ENCODE peak calls at places on chromosome 15, in five cellular contexts. One of them, this sample, is unnamed.

GRCh38 chr15:95522533-95522932 is 808.0 kb upstream of the NR2F2 start:
- DNase-seq in fibroblast of lung: peak
- DNase-seq in A549: no peak
- DNase-seq in HepG2: no peak
- DNase-seq in AG10803: no peak
- DNase-seq in this sample: no peak

GRCh38 chr15:70569718-70570231 is 193.6 kb downstream of the UACA start:
- DNase-seq in HepG2: peak
- DNase-seq in A549: peak
- DNase-seq in fibroblast of lung: peak
- DNase-seq in AG10803: no peak
- DNase-seq in this sample: no peak

GRCh38 chr15:78177447-78177873 is 28.3 kb downstream of the IDH3A start:
- DNase-seq in HepG2: peak
- DNase-seq in fibroblast of lung: peak
- DNase-seq in A549: peak
- DNase-seq in AG10803: no peak
- DNase-seq in this sample: peak

GRCh38 chr15:33675246-33675645 is 293.1 kb upstream of the CHRM5 start:
- DNase-seq in A549: peak
- DNase-seq in fibroblast of lung: peak
- DNase-seq in HepG2: no peak
- DNase-seq in AG10803: peak
- DNase-seq in this sample: peak

GRCh38 chr15:67042490-67043181 is 22.8 kb upstream of the SMAD3 start:
- DNase-seq in A549: no peak
- DNase-seq in AG10803: no peak
- DNase-seq in fibroblast of lung: peak
- DNase-seq in HepG2: no peak
- DNase-seq in this sample: peak

GRCh38 chr15:93467327-93467726 is 378.3 kb upstream of the RGMA start:
- DNase-seq in AG10803: no peak
- DNase-seq in HepG2: no peak
- DNase-seq in fibroblast of lung: peak
- DNase-seq in A549: no peak
- DNase-seq in this sample: peak

GRCh38 chr15:45138814-45139765 is 9.3 kb downstream of the DUOX1 start:
- DNase-seq in A549: no peak
- DNase-seq in AG10803: no peak
- DNase-seq in HepG2: no peak
- DNase-seq in fibroblast of lung: no peak
- DNase-seq in this sample: no peak

GRCh38 chr15:51765751-51766150 is 14.4 kb downstream of the TMOD2 start:
- DNase-seq in A549: no peak
- DNase-seq in fibroblast of lung: no peak
- DNase-seq in HepG2: no peak
- DNase-seq in AG10803: no peak
- DNase-seq in this sample: no peak

GRCh38 chr15:99536422-99537033 is 29.3 kb upstream of the MEF2A start:
- DNase-seq in A549: peak
- DNase-seq in fibroblast of lung: peak
- DNase-seq in AG10803: peak
- DNase-seq in HepG2: no peak
- DNase-seq in this sample: peak

GRCh38 chr15:48028712-48029111 is 92.1 kb upstream of the SLC24A5 start:
- DNase-seq in HepG2: no peak
- DNase-seq in A549: no peak
- DNase-seq in fibroblast of lung: no peak
- DNase-seq in AG10803: no peak
- DNase-seq in this sample: no peak

GRCh38 chr15:48021336-48022086 is 99.3 kb upstream of the SLC24A5 start:
- DNase-seq in AG10803: no peak
- DNase-seq in HepG2: no peak
- DNase-seq in fibroblast of lung: peak
- DNase-seq in A549: no peak
- DNase-seq in this sample: peak

GRCh38 chr15:48020166-48020565 is 100.6 kb upstream of the SLC24A5 start:
- DNase-seq in A549: no peak
- DNase-seq in fibroblast of lung: no peak
- DNase-seq in HepG2: no peak
- DNase-seq in AG10803: no peak
- DNase-seq in this sample: no peak

GRCh38 chr15:48029656-48030055 is 91.1 kb upstream of the SLC24A5 start:
- DNase-seq in A549: no peak
- DNase-seq in HepG2: no peak
- DNase-seq in fibroblast of lung: peak
- DNase-seq in AG10803: no peak
- DNase-seq in this sample: no peak

DNA sequence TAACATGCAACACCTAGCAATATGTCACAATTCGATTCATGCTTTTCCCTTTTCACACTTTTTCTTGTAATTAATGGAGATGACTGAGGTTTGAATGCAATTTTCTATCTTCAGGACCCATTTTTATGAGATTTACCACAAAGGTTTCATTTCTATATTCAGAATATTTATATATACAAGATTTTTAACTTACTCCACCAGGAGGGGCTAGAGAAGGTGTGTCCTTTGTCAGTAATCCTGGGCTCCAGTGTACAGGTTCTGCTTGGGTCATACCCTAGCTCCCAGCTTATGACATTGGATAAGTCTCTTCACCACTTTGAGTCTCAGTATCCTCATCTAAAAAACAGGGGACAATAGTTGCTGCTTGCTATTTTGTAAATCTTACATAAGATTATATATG is 95.7 kb upstream of the SLC24A5 start:
- DNase-seq in A549: no peak
- DNase-seq in AG10803: no peak
- DNase-seq in HepG2: no peak
- DNase-seq in fibroblast of lung: no peak
- DNase-seq in this sample: peak
- TF ChIP-seq CTCF in A549: no peak
- TF ChIP-seq CTCF in AG10803: no peak
- TF ChIP-seq CTCF in HepG2: no peak
- TF ChIP-seq CTCF in fibroblast of lung: peak
- TF ChIP-seq CTCF in this sample: no peak

DNA sequence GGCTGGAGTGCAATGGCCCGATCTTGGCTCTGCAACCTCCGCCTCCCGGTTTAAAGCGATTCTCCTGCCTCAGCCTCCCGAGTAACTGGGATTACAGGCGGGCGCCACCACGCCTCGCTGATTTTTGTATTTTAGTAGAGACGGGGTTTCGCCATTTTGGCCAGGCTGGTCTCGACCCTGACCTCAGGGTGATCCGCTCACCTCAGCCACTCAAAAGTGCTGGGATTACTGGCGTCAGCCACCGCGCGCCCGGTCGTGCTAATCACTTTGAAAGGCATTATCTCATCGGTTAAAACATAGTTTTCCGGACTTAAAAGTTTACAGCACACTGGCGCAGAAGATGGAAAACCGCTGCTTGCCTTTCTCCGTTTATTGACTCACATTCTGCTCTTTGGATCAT is 27.6 kb upstream of the MTHFS start:
- DNase-seq in HepG2: no peak
- DNase-seq in fibroblast of lung: no peak
- DNase-seq in A549: no peak
- DNase-seq in AG10803: no peak
- DNase-seq in this sample: no peak
- H3K4me3 ChIP-seq in HepG2: peak
- H3K4me3 ChIP-seq in fibroblast of lung: peak
- H3K4me3 ChIP-seq in A549: peak
- H3K4me3 ChIP-seq in AG10803: peak
- H3K4me3 ChIP-seq in this sample: peak

GRCh38 chr15:73945109-73945508 is 18.8 kb downstream of the LOXL1 start:
- DNase-seq in HepG2: no peak
- DNase-seq in A549: no peak
- DNase-seq in fibroblast of lung: no peak
- DNase-seq in AG10803: no peak
- DNase-seq in this sample: no peak

GRCh38 chr15:73942751-73943270 is 16.5 kb downstream of the LOXL1 start:
- DNase-seq in A549: no peak
- DNase-seq in AG10803: no peak
- DNase-seq in fibroblast of lung: no peak
- DNase-seq in HepG2: no peak
- DNase-seq in this sample: no peak

GRCh38 chr15:73946046-73946678 is 19.9 kb downstream of the LOXL1 start:
- DNase-seq in AG10803: no peak
- DNase-seq in fibroblast of lung: no peak
- DNase-seq in A549: no peak
- DNase-seq in HepG2: no peak
- DNase-seq in this sample: no peak

GRCh38 chr15:73941871-73942635 is 15.8 kb downstream of the LOXL1 start:
- DNase-seq in fibroblast of lung: peak
- DNase-seq in HepG2: no peak
- DNase-seq in AG10803: no peak
- DNase-seq in A549: no peak
- DNase-seq in this sample: no peak

DNA sequence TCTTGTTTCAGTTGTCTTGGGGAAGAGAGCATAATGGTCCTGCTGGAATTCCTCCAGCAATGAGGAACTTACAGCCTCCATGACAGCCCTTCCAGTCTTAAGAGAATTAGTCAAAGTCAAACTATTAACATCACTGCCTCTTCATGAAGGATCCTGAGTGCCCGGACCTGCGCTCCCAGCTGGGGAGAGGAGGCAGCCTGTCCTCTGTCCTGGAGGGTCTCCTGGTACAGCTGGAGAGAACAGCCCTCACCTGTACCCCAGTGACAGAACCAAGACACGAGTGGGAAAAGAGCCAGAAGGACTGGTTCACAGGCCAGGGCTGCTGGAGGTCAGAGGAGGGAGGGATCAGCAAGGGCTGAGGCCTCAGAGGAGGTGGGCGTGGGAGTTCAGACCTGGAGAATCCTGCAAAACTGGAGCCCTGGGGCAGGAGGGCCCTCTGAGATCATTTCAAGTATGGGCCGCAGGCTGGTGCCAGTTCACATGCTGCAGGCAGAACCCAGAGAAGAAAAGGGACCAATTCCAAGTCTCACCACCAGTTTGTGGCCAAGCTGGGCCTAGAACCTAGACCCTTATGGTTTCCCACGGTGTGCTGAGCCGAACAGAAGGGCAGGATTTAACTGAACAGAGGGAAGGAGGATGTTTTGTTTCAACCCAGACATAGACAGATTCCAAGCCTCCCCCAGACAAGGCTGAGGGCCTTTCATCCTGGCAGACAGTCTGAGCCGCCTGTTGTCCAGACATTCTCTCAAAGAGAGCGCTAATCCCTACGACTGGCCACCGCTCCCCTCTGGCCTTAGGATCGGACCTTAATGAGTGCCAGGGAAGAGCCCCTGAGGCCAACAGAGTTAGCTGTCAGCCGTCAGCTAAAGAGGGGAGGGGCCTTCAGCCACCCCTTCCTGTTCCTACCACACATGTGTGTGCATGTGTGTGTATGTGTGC is 18.2 kb downstream of the LOXL1 start:
- DNase-seq in AG10803: peak
- DNase-seq in HepG2: no peak
- DNase-seq in fibroblast of lung: no peak
- DNase-seq in A549: no peak
- DNase-seq in this sample: no peak
- TF ChIP-seq CTCF in AG10803: no peak
- TF ChIP-seq CTCF in HepG2: no peak
- TF ChIP-seq CTCF in fibroblast of lung: no peak
- TF ChIP-seq CTCF in A549: no peak
- TF ChIP-seq CTCF in this sample: no peak

GRCh38 chr15:89406218-89406716 is 71.6 kb upstream of the POLG start:
- DNase-seq in fibroblast of lung: no peak
- DNase-seq in A549: no peak
- DNase-seq in HepG2: no peak
- DNase-seq in AG10803: no peak
- DNase-seq in this sample: no peak
- H3K4me3 ChIP-seq in fibroblast of lung: peak
- H3K4me3 ChIP-seq in A549: no peak
- H3K4me3 ChIP-seq in HepG2: peak
- H3K4me3 ChIP-seq in AG10803: peak
- H3K4me3 ChIP-seq in this sample: no peak

DNA sequence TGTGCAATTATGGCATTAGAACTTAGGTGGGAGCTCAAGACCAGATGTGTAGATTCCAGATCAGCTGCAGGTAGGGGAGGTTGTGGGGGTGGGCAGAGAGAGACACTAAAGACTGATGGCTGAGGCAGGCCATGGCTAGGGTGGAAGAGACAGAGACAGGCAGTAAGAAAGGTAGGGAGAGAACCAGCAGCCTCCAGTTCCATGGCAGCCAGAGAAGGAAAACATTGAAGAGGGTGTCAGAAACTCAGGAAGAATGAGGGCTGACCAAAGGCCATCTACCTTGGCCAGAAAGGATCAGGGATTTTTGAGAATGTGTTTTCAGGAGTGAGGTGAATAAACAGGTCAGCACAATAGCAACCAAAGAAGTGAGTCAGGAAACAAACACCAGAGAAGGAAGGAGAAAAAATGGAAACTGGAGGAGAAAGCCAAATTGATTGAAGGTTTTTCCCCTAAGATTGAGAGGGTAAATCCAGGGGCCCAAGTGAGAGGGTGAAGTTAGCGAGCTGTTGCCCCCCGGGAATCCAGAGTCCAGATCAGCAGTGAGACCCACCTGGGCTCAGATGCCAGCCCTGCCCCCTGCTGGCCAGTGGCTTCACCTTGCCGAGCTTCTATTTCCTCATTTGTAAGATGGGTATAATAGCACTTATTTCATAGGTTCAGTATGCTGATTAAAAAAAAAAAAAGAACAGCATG is 41.0 kb downstream of the ABHD2 start:
- DNase-seq in HepG2: no peak
- DNase-seq in A549: peak
- DNase-seq in AG10803: no peak
- DNase-seq in fibroblast of lung: peak
- DNase-seq in this sample: peak
- TF ChIP-seq CTCF in HepG2: peak
- TF ChIP-seq CTCF in A549: peak
- TF ChIP-seq CTCF in AG10803: peak
- TF ChIP-seq CTCF in fibroblast of lung: peak
- TF ChIP-seq CTCF in this sample: peak

DNA sequence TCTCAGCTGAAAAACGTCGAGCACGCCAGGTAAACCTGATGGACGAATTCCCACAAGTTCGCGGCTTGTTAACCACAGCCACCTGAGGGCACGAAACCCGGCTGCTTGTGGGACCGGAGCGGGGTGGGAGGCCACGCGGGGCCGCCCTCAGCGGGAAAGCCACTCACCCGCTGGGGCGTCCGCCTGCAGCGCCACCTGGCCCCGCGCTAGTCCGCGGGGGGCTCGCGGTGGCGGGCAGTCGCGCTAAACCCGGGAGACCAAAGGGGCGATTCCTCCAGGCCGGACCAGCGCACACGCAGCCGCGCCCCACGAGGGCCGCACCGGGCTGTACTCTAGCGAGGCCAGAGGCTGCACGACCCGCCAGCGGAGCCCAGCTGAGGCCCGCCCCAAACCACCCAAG is 15.7 kb upstream of the CFAP161 start:
- DNase-seq in HepG2: no peak
- DNase-seq in AG10803: no peak
- DNase-seq in A549: no peak
- DNase-seq in fibroblast of lung: no peak
- DNase-seq in this sample: no peak
- H3K4me3 ChIP-seq in HepG2: no peak
- H3K4me3 ChIP-seq in AG10803: no peak
- H3K4me3 ChIP-seq in A549: no peak
- H3K4me3 ChIP-seq in fibroblast of lung: no peak
- H3K4me3 ChIP-seq in this sample: no peak

GRCh38 chr15:89472785-89473256 is 23.6 kb downstream of the RHCG start:
- DNase-seq in HepG2: peak
- DNase-seq in fibroblast of lung: peak
- DNase-seq in A549: peak
- DNase-seq in AG10803: peak
- DNase-seq in this sample: peak
- TF ChIP-seq CTCF in HepG2: peak
- TF ChIP-seq CTCF in fibroblast of lung: peak
- TF ChIP-seq CTCF in A549: peak
- TF ChIP-seq CTCF in AG10803: peak
- TF ChIP-seq CTCF in this sample: peak

This sample was measured in fibroblast of mammary gland.